ENCODE peak calls at places on chromosome X, in seven cellular contexts. E is HEK293T, O is NCI-H2107, C is hippocampal formation, V is heart right ventricle, X is activated T-cell treated with anti-CD3 and anti-CD28 coated beads for 48 hours, Z is NCI-H2081. L is an unnamed sample.

GRCh38 chrX:22053486-22053885 is 21.4 kb downstream of the PHEX start:
- DNase-seq in E (no peak), X (no peak), C (no peak), V (no peak), O (no peak), Z (no peak), L (no peak)

GRCh38 chrX:41621236-41621651 is 67.5 kb upstream of the GPR34 start:
- DNase-seq in E (peak; percentile 15), C (no peak), Z (no peak), O (no peak), X (no peak), V (no peak), L (no peak)

GRCh38 chrX:108732630-108733321 is 3.6 kb downstream of the IRS4 start:
- DNase-seq in C (no peak), X (no peak), O (no peak), V (no peak), Z (no peak), E (peak; percentile 29), L (no peak)

GRCh38 chrX:106894978-106895452 is 8.1 kb downstream of the RIPPLY1 start:
- DNase-seq in C (no peak), X (no peak), E (no peak), Z (no peak), V (peak; percentile 9), O (no peak), L (no peak)

GRCh38 chrX:12245650-12246645 is 107.7 kb downstream of the FRMPD4 start:
- DNase-seq in O (no peak), C (no peak), Z (no peak), X (no peak), E (no peak), V (no peak), L (no peak)

GRCh38 chrX:74613350-74614192 is 853 bp downstream of the RLIM start:
- DNase-seq in V (no peak), Z (no peak), O (no peak), C (no peak), E (peak; percentile 25), X (no peak), L (no peak)

GRCh38 chrX:38468758-38469157 is 92.6 kb upstream of the TSPAN7 start:
- DNase-seq in C (no peak), V (no peak), O (no peak), E (no peak), Z (no peak), X (no peak), L (no peak)

GRCh38 chrX:132482632-132483031 is 6.2 kb downstream of the MBNL3 start:
- DNase-seq in Z (no peak), V (no peak), X (no peak), O (no peak), E (no peak), C (no peak), L (no peak)

GRCh38 chrX:153557618-153558017 is 40.2 kb downstream of the ATP2B3 start:
- DNase-seq in C (no peak), V (no peak), O (no peak), Z (no peak), X (no peak), E (no peak), L (no peak)

GRCh38 chrX:106734827-106735226 is 8.3 kb downstream of the RNF128 start:
- DNase-seq in E (no peak), X (no peak), Z (no peak), O (no peak), V (no peak), C (no peak), L (no peak)

GRCh38 chrX:11760958-11761357 is 2.9 kb downstream of the MSL3 start:
- DNase-seq in V (no peak), E (no peak), C (no peak), X (no peak), O (no peak), Z (no peak), L (no peak)

GRCh38 chrX:38618152-38618551 is 56.8 kb downstream of the TSPAN7 start:
- DNase-seq in E (no peak), X (no peak), O (no peak), C (peak; percentile 20), Z (no peak), V (no peak), L (no peak)

GRCh38 chrX:15815779-15816452 is 25.6 kb downstream of the ZRSR2 start:
- DNase-seq in Z (no peak), O (no peak), X (no peak), V (no peak), C (no peak), E (peak; percentile 46), L (no peak)

GRCh38 chrX:155094468-155095061 is 23.3 kb downstream of the BRCC3 start:
- DNase-seq in Z (peak; percentile 9), V (no peak), C (no peak), O (no peak), E (peak; percentile 27), X (no peak), L (no peak)

GRCh38 chrX:54808109-54808604 is 612 bp downstream of the MAGED2 start:
- DNase-seq in X (peak; percentile 11), C (peak; percentile 43), V (peak; percentile 77), O (peak; percentile 20), Z (peak; percentile 35), E (peak; percentile 60), L (peak; percentile 55)